ENCODE peak calls at places on chromosomes 6 and 20, in four cellular contexts. One of them, this sample, is unnamed.

GRCh38 chr6:6749791-6750434 is 161.4 kb downstream of the LY86 start:
- DNase-seq in ovary: peak
- DNase-seq in endothelial cell of umbilical vein: peak
- DNase-seq in HCT116: peak
- DNase-seq in this sample: peak

GRCh38 chr6:32989375-32989774 is 20.0 kb downstream of the HLA-DOA start:
- DNase-seq in ovary: no peak
- DNase-seq in endothelial cell of umbilical vein: no peak
- DNase-seq in HCT116: no peak
- DNase-seq in this sample: no peak

GRCh38 chr6:14664616-14665315 is 547.2 kb downstream of the CD83 start:
- DNase-seq in ovary: no peak
- DNase-seq in endothelial cell of umbilical vein: no peak
- DNase-seq in HCT116: no peak
- DNase-seq in this sample: no peak

GRCh38 chr6:89313006-89313405 is 2.1 kb downstream of the GABRR2 start:
- DNase-seq in ovary: no peak
- DNase-seq in endothelial cell of umbilical vein: peak
- DNase-seq in HCT116: no peak
- DNase-seq in this sample: no peak

GRCh38 chr20:48827880-48828733 is at the start of gene PREX1:
- DNase-seq in ovary: peak
- DNase-seq in endothelial cell of umbilical vein: peak
- DNase-seq in HCT116: no peak
- DNase-seq in this sample: peak

GRCh38 chr6:19995575-19996257 is 158.5 kb downstream of the ID4 start:
- DNase-seq in ovary: no peak
- DNase-seq in endothelial cell of umbilical vein: no peak
- DNase-seq in HCT116: no peak
- DNase-seq in this sample: no peak

GRCh38 chr6:116476021-116476678 is 15.0 kb downstream of the CALHM6 start:
- DNase-seq in ovary: no peak
- DNase-seq in endothelial cell of umbilical vein: no peak
- DNase-seq in HCT116: no peak
- DNase-seq in this sample: no peak

GRCh38 chr6:30556964-30557682 is at the start of gene PRR3:
- DNase-seq in ovary: peak
- DNase-seq in endothelial cell of umbilical vein: peak
- DNase-seq in HCT116: no peak
- DNase-seq in this sample: peak

GRCh38 chr6:45132059-45132458 is 196.1 kb upstream of the RUNX2 start:
- DNase-seq in ovary: no peak
- DNase-seq in endothelial cell of umbilical vein: peak
- DNase-seq in HCT116: no peak
- DNase-seq in this sample: no peak

GRCh38 chr6:123550052-123550617 is 86.6 kb downstream of the TRDN start:
- DNase-seq in ovary: no peak
- DNase-seq in endothelial cell of umbilical vein: no peak
- DNase-seq in HCT116: no peak
- DNase-seq in this sample: no peak

GRCh38 chr6:412146-412886 is 20.8 kb downstream of the IRF4 start:
- DNase-seq in ovary: no peak
- DNase-seq in endothelial cell of umbilical vein: no peak
- DNase-seq in HCT116: no peak
- DNase-seq in this sample: no peak

GRCh38 chr6:38853236-38853635 is 138.1 kb downstream of the DNAH8 start:
- DNase-seq in ovary: no peak
- DNase-seq in endothelial cell of umbilical vein: no peak
- DNase-seq in HCT116: no peak
- DNase-seq in this sample: no peak

GRCh38 chr6:9516207-9516606 is 898.7 kb downstream of the TFAP2A start:
- DNase-seq in ovary: no peak
- DNase-seq in endothelial cell of umbilical vein: no peak
- DNase-seq in HCT116: peak
- DNase-seq in this sample: no peak

GRCh38 chr6:11036977-11037430 is 7.1 kb downstream of the ELOVL2 start:
- DNase-seq in ovary: no peak
- DNase-seq in endothelial cell of umbilical vein: no peak
- DNase-seq in HCT116: no peak
- DNase-seq in this sample: no peak

GRCh38 chr20:38825571-38825900 is 20.0 kb downstream of the PPP1R16B start:
- DNase-seq in ovary: no peak
- DNase-seq in endothelial cell of umbilical vein: peak
- DNase-seq in HCT116: no peak
- DNase-seq in this sample: no peak

GRCh38 chr6:118356686-118357085 is 191.4 kb upstream of the PLN start:
- DNase-seq in ovary: no peak
- DNase-seq in endothelial cell of umbilical vein: no peak
- DNase-seq in HCT116: no peak
- DNase-seq in this sample: no peak

GRCh38 chr6:154683756-154684523 is 49.3 kb upstream of the SCAF8 start:
- DNase-seq in ovary: no peak
- DNase-seq in endothelial cell of umbilical vein: peak
- DNase-seq in HCT116: no peak
- DNase-seq in this sample: no peak

GRCh38 chr6:169237496-169238134 is 16.0 kb downstream of the THBS2 start:
- DNase-seq in ovary: no peak
- DNase-seq in endothelial cell of umbilical vein: no peak
- DNase-seq in HCT116: no peak
- DNase-seq in this sample: no peak

GRCh38 chr6:142300758-142301251 is 1.0 kb upstream of the ADGRG6 start:
- DNase-seq in ovary: no peak
- DNase-seq in endothelial cell of umbilical vein: peak
- DNase-seq in HCT116: peak
- DNase-seq in this sample: no peak

GRCh38 chr6:15994814-15995459 is 133.9 kb upstream of the MYLIP start:
- DNase-seq in ovary: no peak
- DNase-seq in endothelial cell of umbilical vein: peak
- DNase-seq in HCT116: no peak
- DNase-seq in this sample: no peak

GRCh38 chr6:79712616-79713015 is 81.5 kb downstream of the SH3BGRL2 start:
- DNase-seq in ovary: no peak
- DNase-seq in endothelial cell of umbilical vein: no peak
- DNase-seq in HCT116: no peak
- DNase-seq in this sample: no peak

GRCh38 chr20:10662151-10662550 is 11.6 kb downstream of the JAG1 start:
- DNase-seq in ovary: no peak
- DNase-seq in endothelial cell of umbilical vein: no peak
- DNase-seq in HCT116: no peak
- DNase-seq in this sample: peak

GRCh38 chr20:14407336-14407735 is 69.9 kb upstream of the FLRT3 start:
- DNase-seq in ovary: no peak
- DNase-seq in endothelial cell of umbilical vein: no peak
- DNase-seq in HCT116: no peak
- DNase-seq in this sample: no peak
- TF ChIP-seq POLR2A in ovary: no peak
- TF ChIP-seq POLR2A in endothelial cell of umbilical vein: no peak
- TF ChIP-seq POLR2A in HCT116: no peak
- TF ChIP-seq POLR2A in this sample: no peak

DNA sequence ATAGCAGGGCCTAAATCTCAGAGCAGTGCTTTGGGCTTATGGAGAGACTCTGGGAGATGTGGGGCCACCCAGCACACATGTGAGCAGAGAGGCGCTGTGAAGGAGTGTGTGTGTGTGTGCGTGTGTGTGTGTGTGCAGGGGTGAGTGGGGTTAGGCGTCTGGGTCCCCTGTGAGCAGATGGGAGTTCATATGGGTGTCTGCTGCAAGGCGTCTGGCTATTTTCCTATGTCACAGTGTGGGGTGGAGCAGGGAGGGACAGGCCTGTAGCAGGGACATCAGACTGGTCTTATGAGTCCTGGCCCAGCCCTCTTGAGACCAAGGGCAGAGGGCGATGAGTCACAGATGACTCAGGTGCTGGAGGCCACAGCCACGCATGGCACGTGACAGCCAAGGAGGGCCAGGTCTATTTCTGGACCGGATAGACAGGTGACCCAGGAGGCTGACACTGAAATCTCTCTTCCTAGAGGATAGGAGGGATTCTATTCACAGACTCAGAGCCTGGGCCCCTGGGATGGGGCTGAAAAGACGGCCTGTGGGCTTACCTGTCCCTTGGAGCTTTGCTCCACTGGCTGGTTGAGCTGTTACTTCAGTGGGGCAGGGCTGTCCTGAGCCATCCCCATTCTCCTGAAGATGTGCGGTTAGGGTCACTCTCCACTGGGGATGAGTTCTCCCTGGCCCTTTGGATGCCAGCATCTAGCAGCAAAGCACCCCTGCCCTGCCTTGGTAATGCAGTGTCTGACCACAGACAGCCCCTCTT is 28.9 kb downstream of the VEGFA start:
- DNase-seq in ovary: no peak
- DNase-seq in endothelial cell of umbilical vein: peak
- DNase-seq in HCT116: peak
- DNase-seq in this sample: no peak
- H3K27ac ChIP-seq in ovary: no peak
- H3K27ac ChIP-seq in endothelial cell of umbilical vein: no peak
- H3K27ac ChIP-seq in HCT116: peak
- H3K27ac ChIP-seq in this sample: no peak

GRCh38 chr6:170553686-170554085 is 483 bp upstream of the TBP start:
- DNase-seq in ovary: no peak
- DNase-seq in endothelial cell of umbilical vein: no peak
- DNase-seq in HCT116: no peak
- DNase-seq in this sample: no peak

GRCh38 chr6:170554888-170555137 is 644 bp downstream of the TBP start:
- DNase-seq in ovary: no peak
- DNase-seq in endothelial cell of umbilical vein: no peak
- DNase-seq in HCT116: no peak
- DNase-seq in this sample: no peak

GRCh38 chr6:170555305-170555704 is 1.1 kb downstream of the TBP start:
- DNase-seq in ovary: no peak
- DNase-seq in endothelial cell of umbilical vein: no peak
- DNase-seq in HCT116: no peak
- DNase-seq in this sample: no peak

GRCh38 chr6:170554086-170554887 is at the start of gene TBP:
- DNase-seq in ovary: peak
- DNase-seq in endothelial cell of umbilical vein: peak
- DNase-seq in HCT116: peak
- DNase-seq in this sample: peak

DNA sequence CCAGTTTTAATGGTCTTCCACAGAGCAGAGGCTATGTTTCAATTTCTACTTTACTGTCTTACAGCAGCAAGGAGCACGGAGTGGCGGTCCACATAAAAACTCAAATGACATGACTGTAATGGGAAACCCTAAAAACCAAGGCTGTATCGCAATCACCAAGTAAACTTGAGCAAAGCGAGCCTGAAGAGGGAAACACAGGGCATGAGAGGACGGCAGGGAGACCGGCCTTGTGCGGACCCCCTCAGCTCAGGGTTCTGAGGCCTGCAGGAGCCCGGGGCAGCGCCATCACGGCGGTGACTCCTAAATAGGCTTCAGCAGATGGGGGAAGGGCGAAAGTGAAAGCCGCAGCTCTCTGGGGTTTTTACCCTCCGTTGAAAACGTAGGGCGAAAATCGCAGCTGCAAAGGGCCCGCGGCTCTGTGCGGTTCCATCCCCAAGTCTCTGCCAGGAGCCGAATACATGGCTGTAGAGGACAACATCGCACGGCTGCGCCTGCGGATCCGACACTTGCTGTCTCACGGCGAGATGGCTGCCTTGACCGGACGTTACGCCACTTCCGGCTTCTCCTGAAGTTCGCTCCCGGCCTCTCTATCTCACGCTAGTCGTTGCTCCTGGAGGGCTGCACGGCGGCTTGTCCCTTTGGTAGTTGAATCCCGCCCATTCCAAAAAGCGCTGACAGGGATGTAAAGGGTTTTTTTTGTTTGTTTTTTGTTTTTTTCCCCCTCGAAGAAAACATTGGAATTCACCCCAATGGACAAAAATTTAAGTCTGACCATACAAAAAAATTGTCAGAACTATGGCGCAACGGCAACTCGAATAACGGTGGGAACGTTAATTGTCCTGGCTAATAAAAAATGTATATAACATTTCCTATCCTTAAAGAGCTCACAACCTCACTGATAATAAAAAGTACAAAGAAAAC is at the start of gene PSMB1:
- DNase-seq in ovary: peak
- DNase-seq in endothelial cell of umbilical vein: peak
- DNase-seq in HCT116: peak
- DNase-seq in this sample: peak
- TF ChIP-seq POLR2A in ovary: peak
- TF ChIP-seq POLR2A in endothelial cell of umbilical vein: peak
- TF ChIP-seq POLR2A in HCT116: peak
- TF ChIP-seq POLR2A in this sample: peak

GRCh38 chr20:50348118-50348517 is 157.5 kb downstream of the CEBPB start:
- DNase-seq in ovary: no peak
- DNase-seq in endothelial cell of umbilical vein: no peak
- DNase-seq in HCT116: no peak
- DNase-seq in this sample: peak

GRCh38 chr20:50347568-50347981 is 156.9 kb downstream of the CEBPB start:
- DNase-seq in ovary: no peak
- DNase-seq in endothelial cell of umbilical vein: no peak
- DNase-seq in HCT116: no peak
- DNase-seq in this sample: no peak

GRCh38 chr20:50344232-50345071 is 153.8 kb downstream of the CEBPB start:
- DNase-seq in ovary: no peak
- DNase-seq in endothelial cell of umbilical vein: no peak
- DNase-seq in HCT116: no peak
- DNase-seq in this sample: no peak

GRCh38 chr20:50345712-50346371 is 155.2 kb downstream of the CEBPB start:
- DNase-seq in ovary: no peak
- DNase-seq in endothelial cell of umbilical vein: no peak
- DNase-seq in HCT116: no peak
- DNase-seq in this sample: peak

DNA sequence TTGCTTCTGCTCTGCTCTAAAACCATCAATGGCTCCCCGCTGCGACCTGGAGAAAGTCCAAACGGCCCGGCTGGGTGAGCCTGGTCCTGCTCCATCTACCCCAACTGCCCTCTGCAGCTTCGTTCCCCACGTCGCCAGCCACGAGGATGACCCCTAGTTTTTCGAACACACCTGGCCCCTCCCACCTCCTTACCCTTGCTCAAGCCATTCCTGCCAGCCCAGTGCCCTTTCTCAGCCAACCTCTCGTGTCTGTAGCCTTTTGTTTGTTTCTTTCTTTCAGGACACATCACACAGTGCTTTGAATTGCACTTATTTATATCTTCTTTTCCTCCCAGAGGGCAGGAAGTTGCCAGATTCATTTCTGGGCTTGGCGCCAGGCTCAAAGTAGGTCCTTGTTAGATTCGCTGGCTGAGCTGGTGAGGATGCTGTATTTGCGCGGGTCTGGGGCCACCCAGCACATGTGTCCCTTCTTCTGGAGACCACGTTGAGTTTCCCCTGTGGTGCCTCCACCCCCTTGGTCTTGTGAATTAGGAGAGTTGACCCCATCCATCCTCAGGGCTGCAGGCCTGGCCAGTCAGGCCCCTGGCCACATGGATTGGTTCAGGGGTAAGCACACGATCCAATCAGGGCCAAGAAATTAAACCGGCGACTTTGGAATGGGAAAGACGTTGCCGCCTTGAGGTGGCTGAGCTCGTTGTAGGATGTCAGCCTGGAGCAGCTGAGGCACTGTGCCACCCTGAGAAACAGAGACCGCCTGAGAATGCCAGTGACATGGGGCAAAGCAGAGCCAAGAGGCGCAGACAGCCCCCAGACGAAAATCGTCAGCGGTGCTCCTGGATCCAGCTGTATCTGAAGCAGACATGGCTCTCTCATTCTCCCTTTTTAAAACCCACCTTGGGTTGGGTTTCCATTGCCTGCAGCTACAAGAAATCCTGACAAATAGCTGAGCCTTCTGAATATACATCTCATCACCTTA is 156.0 kb downstream of the CEBPB start:
- DNase-seq in ovary: peak
- DNase-seq in endothelial cell of umbilical vein: peak
- DNase-seq in HCT116: no peak
- DNase-seq in this sample: peak
- H3K27ac ChIP-seq in ovary: peak
- H3K27ac ChIP-seq in endothelial cell of umbilical vein: no peak
- H3K27ac ChIP-seq in HCT116: no peak
- H3K27ac ChIP-seq in this sample: peak

This sample was measured in uterus.